ENCODE peak calls at places on chromosome 11, in five cellular contexts. P is A549, Y is K562, B is IMR-90, D is GM12878. M is an unnamed sample.

GRCh38 chr11:19353287-19353686 is 112.5 kb upstream of the E2F8 start:
- DNase-seq in P (no peak), Y (no peak), B (no peak), D (no peak), M (no peak)

GRCh38 chr11:17294033-17294432 is 17.5 kb downstream of the NUCB2 start:
- DNase-seq in P (no peak), Y (no peak), B (no peak), D (no peak), M (no peak)

GRCh38 chr11:33703771-33704170 is 3.1 kb upstream of the C11orf91 start:
- DNase-seq in P (no peak), Y (no peak), B (peak), D (no peak), M (no peak)

GRCh38 chr11:75154646-75155569 is 4.0 kb downstream of the SLCO2B1 start:
- DNase-seq in P (no peak), Y (no peak), B (no peak), D (no peak), M (no peak)

GRCh38 chr11:72116019-72116755 is 3.7 kb upstream of the ANAPC15 start:
- DNase-seq in P (no peak), Y (no peak), B (no peak), D (no peak), M (no peak)

GRCh38 chr11:85685820-85686459 is at the start of gene CCDC89:
- DNase-seq in P (no peak), Y (no peak), B (peak), D (no peak), M (peak)

GRCh38 chr11:119779195-119780071 is 50.4 kb upstream of the NECTIN1 start:
- DNase-seq in P (no peak), Y (no peak), B (no peak), D (no peak), M (peak)

GRCh38 chr11:120248551-120249278 is 8.8 kb downstream of the POU2F3 start:
- DNase-seq in P (no peak), Y (no peak), B (peak), D (peak), M (no peak)

GRCh38 chr11:88250566-88251080 is 75.4 kb upstream of the RAB38 start:
- DNase-seq in P (no peak), Y (no peak), B (no peak), D (no peak), M (no peak)

GRCh38 chr11:64694821-64695365 is 28.1 kb downstream of the NRXN2 start:
- DNase-seq in P (no peak), Y (no peak), B (no peak), D (no peak), M (peak)

GRCh38 chr11:118524356-118524755 is 2.9 kb upstream of the TTC36 start:
- DNase-seq in P (no peak), Y (no peak), B (no peak), D (no peak), M (no peak)

GRCh38 chr11:30585067-30585891 is 874 bp downstream of the MPPED2 start:
- DNase-seq in P (peak), Y (no peak), B (no peak), D (no peak), M (peak)

GRCh38 chr11:103959279-103959930 is 77.0 kb upstream of the DDI1 start:
- DNase-seq in P (no peak), Y (no peak), B (peak), D (peak), M (no peak)

GRCh38 chr11:12210200-12210599 is 99.8 kb downstream of the MICAL2 start:
- DNase-seq in P (no peak), Y (no peak), B (no peak), D (no peak), M (no peak)

GRCh38 chr11:71568707-71569349 is 3.5 kb downstream of the KRTAP5-10 start:
- DNase-seq in P (no peak), Y (no peak), B (no peak), D (no peak), M (peak)

GRCh38 chr11:12472401-12473065 is 95.2 kb downstream of the PARVA start:
- DNase-seq in P (no peak), Y (no peak), B (no peak), D (no peak), M (no peak)

GRCh38 chr11:64186205-64187165 is 514 bp downstream of the STIP1 start:
- DNase-seq in P (no peak), Y (no peak), B (peak), D (no peak), M (no peak)

GRCh38 chr11:61791737-61792309 is 576 bp downstream of the TMEM258 start:
- DNase-seq in P (peak), Y (peak), B (peak), D (no peak), M (peak)

GRCh38 chr11:61978703-61979661 is 11.5 kb upstream of the FTH1 start:
- DNase-seq in P (no peak), Y (no peak), B (no peak), D (no peak), M (no peak)

GRCh38 chr11:48055292-48056132 is 75.2 kb downstream of the PTPRJ start:
- DNase-seq in P (no peak), Y (no peak), B (peak), D (no peak), M (no peak)

GRCh38 chr11:31809543-31809856 is 1.6 kb downstream of the PAX6 start:
- DNase-seq in P (no peak), Y (no peak), B (no peak), D (no peak), M (no peak)

GRCh38 chr11:9851366-9851765 is 187.5 kb downstream of the SWAP70 start:
- DNase-seq in P (no peak), Y (no peak), B (peak), D (no peak), M (no peak)

GRCh38 chr11:19013181-19013857 is 47.2 kb downstream of the MRGPRX2 start:
- DNase-seq in P (no peak), Y (no peak), B (no peak), D (no peak), M (no peak)

GRCh38 chr11:76625787-76626186 is 44.8 kb downstream of the LRRC32 start:
- DNase-seq in P (no peak), Y (no peak), B (no peak), D (no peak), M (no peak)

GRCh38 chr11:134579709-134580634 is 167.9 kb upstream of the B3GAT1 start:
- DNase-seq in P (no peak), Y (no peak), B (no peak), D (no peak), M (peak)

GRCh38 chr11:117750357-117750756 is 46.7 kb downstream of the DSCAML1 start:
- DNase-seq in P (no peak), Y (no peak), B (no peak), D (no peak), M (no peak)

GRCh38 chr11:10460611-10461275 is 5.7 kb downstream of the AMPD3 start:
- DNase-seq in P (no peak), Y (no peak), B (no peak), D (no peak), M (no peak)

GRCh38 chr11:32881286-32881685 is 11.3 kb upstream of the QSER1 start:
- DNase-seq in P (no peak), Y (no peak), B (peak), D (no peak), M (no peak)

GRCh38 chr11:134634897-134635831 is 223.1 kb upstream of the B3GAT1 start:
- DNase-seq in P (no peak), Y (no peak), B (no peak), D (no peak), M (peak)

GRCh38 chr11:13105237-13105844 is 96.2 kb downstream of the RASSF10 start:
- DNase-seq in P (no peak), Y (peak), B (no peak), D (no peak), M (peak)

GRCh38 chr11:57662893-57663292 is 5.0 kb upstream of the ZDHHC5 start:
- DNase-seq in P (no peak), Y (no peak), B (no peak), D (no peak), M (no peak)

GRCh38 chr11:11211888-11212287 is 141.2 kb downstream of the CSNK2A3 start:
- DNase-seq in P (no peak), Y (no peak), B (no peak), D (no peak), M (no peak)

GRCh38 chr11:72940417-72940816 is 126.2 kb downstream of the ATG16L2 start:
- DNase-seq in P (no peak), Y (no peak), B (no peak), D (no peak), M (no peak)

GRCh38 chr11:122505304-122506006 is 150.1 kb upstream of the UBASH3B start:
- DNase-seq in P (peak), Y (peak), B (peak), D (peak), M (peak)

GRCh38 chr11:363948-364761 is 5.1 kb upstream of the B4GALNT4 start:
- DNase-seq in P (peak), Y (no peak), B (no peak), D (no peak), M (peak)

DNA sequence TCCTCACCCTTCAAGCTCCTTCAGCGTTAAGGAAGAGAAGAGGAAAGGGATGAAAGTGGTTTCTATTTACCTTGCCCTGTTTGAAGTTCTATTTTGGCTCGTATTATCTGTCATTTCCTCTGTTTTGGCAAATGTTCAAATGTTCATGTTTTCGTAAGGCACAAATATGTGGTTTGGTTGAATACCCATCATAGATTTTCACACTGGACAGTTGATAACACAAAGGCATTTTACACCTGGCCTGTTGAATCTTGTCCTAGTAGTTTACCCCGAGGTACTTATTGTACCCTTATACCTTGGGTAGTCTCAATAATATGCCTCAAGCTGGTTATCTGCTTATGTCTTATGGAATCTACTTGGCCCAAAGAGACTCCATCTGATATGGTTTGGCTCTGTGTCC is 706.9 kb downstream of the METTL15 start:
- DNase-seq in P (no peak), Y (no peak), B (no peak), D (no peak), M (no peak)
- TF ChIP-seq RCOR1 in P (no peak), Y (no peak), B (no peak), D (no peak), M (no peak)

GRCh38 chr11:108224908-108225786 is 2.3 kb downstream of the ATM start:
- DNase-seq in P (no peak), Y (no peak), B (no peak), D (no peak), M (no peak)
- TF ChIP-seq RCOR1 in P (no peak), Y (no peak), B (no peak), D (no peak), M (no peak)

GRCh38 chr11:46278387-46279173 is 1.1 kb downstream of the CREB3L1 start:
- DNase-seq in P (no peak), Y (peak), B (peak), D (no peak), M (peak)
- TF ChIP-seq RCOR1 in P (no peak), Y (no peak), B (no peak), D (no peak), M (no peak)

GRCh38 chr11:132943737-132944556 is 588.4 kb downstream of the OPCML start:
- DNase-seq in P (no peak), Y (no peak), B (no peak), D (no peak), M (peak)
- TF ChIP-seq RCOR1 in P (no peak), Y (no peak), B (no peak), D (no peak), M (no peak)

GRCh38 chr11:44011797-44012196 is 36.0 kb upstream of the ACCSL start:
- DNase-seq in P (no peak), Y (no peak), B (peak), D (no peak), M (no peak)
- TF ChIP-seq RCOR1 in P (no peak), Y (no peak), B (no peak), D (no peak), M (no peak)

M was measured in SK-N-SH.